ENCODE peak calls at places on chromosomes 6 and 20, in ten cellular contexts. Q, Y, M, E, R, K, D, O, C and W are unnamed samples.

GRCh38 chr20:46894579-46894958 is at the start of gene EYA2:
- DNase-seq in O (no peak), Q (no peak), K (peak), R (peak), C (no peak), D (no peak), Y (no peak), E (peak), M (no peak), W (no peak)

GRCh38 chr6:169162968-169163903 is 90.4 kb downstream of the THBS2 start:
- DNase-seq in O (no peak), M (no peak), K (no peak), R (no peak), E (no peak), Q (no peak), Y (no peak), C (peak), D (no peak), W (peak)

GRCh38 chr6:158649289-158650143 is at the start of gene SYTL3:
- DNase-seq in Q (peak), C (peak), R (peak), M (peak), E (no peak), K (no peak), O (peak), D (peak), Y (no peak), W (no peak)

GRCh38 chr20:41425180-41425884 is 58.7 kb upstream of the EMILIN3 start:
- DNase-seq in E (no peak), K (no peak), D (no peak), M (no peak), O (no peak), Q (no peak), R (no peak), Y (no peak), C (no peak), W (no peak)

GRCh38 chr6:26312501-26313390 is 52.3 kb upstream of the BTN3A2 start:
- DNase-seq in Y (peak), K (peak), R (peak), O (peak), C (peak), M (peak), E (peak), D (peak), Q (peak), W (peak)

GRCh38 chr20:32585011-32585518 is at the start of gene NOL4L:
- DNase-seq in R (peak), M (no peak), K (peak), Y (no peak), E (peak), C (no peak), O (no peak), Q (peak), D (peak), W (no peak)

GRCh38 chr20:58892126-58892931 is 39.8 kb downstream of the GNAS start:
- DNase-seq in C (peak), R (peak), E (peak), M (peak), O (no peak), Y (peak), D (peak), Q (peak), K (peak), W (peak)

GRCh38 chr6:24412294-24412693 is 9.6 kb downstream of the MRS2 start:
- DNase-seq in Y (no peak), K (no peak), R (no peak), D (no peak), C (no peak), O (no peak), Q (no peak), M (no peak), E (no peak), W (no peak)